ENCODE peak calls at places on chromosomes 2 and 18, in seven cellular contexts. U is colonic mucosa, W is Panc1, L is HCT116, F is spleen, T is PC-9, I is right cardiac atrium. O is an unnamed sample.
A peak's percentile ranks its signal among the peaks of the same experiment; 100 is the strongest.

GRCh38 chr18:54947115-54947514 is 12.1 kb downstream of the CCDC68 start:
- DNase-seq in U (peak; percentile 63), T (no peak), F (no peak), L (no peak), W (no peak), I (peak; percentile 54), O (no peak)

GRCh38 chr2:54666131-54666637 is 57.3 kb upstream of the EML6 start:
- DNase-seq in W (no peak), F (no peak), L (no peak), U (no peak), T (peak; percentile 13), I (no peak), O (no peak)

GRCh38 chr2:130349174-130349573 is 6.5 kb downstream of the IMP4 start:
- DNase-seq in U (no peak), I (no peak), L (no peak), W (no peak), F (no peak), T (no peak), O (no peak)

GRCh38 chr2:173872714-173873113 is 92.5 kb downstream of the SP3 start:
- DNase-seq in U (peak; percentile 30), F (no peak), T (peak; percentile 64), L (no peak), I (no peak), W (no peak), O (peak; percentile 62)

GRCh38 chr2:133218204-133218603 is 350.1 kb downstream of the NCKAP5 start:
- DNase-seq in F (no peak), I (no peak), T (no peak), L (no peak), W (no peak), U (no peak), O (no peak)

GRCh38 chr2:120540719-120541552 is 194.7 kb upstream of the GLI2 start:
- DNase-seq in F (no peak), T (peak; percentile 19), I (peak; percentile 40), L (no peak), W (no peak), U (no peak), O (no peak)

GRCh38 chr2:174224125-174224524 is 24.2 kb downstream of the OLA1 start:
- DNase-seq in I (no peak), U (no peak), T (no peak), W (no peak), L (no peak), F (no peak), O (no peak)

GRCh38 chr18:47964086-47964485 is 33.6 kb upstream of the SMAD2 start:
- DNase-seq in F (no peak), L (no peak), W (no peak), I (no peak), T (no peak), U (no peak), O (no peak)

GRCh38 chr2:217393585-217394032 is 533.7 kb upstream of the TNP1 start:
- DNase-seq in T (no peak), F (no peak), U (peak; percentile 45), L (no peak), I (peak; percentile 84), W (no peak), O (no peak)

GRCh38 chr2:126792993-126793392 is 105.7 kb upstream of the TEX51 start:
- DNase-seq in W (no peak), L (no peak), T (no peak), I (no peak), U (no peak), F (peak; percentile 40), O (no peak)

GRCh38 chr2:221530653-221531037 is 41.5 kb downstream of the EPHA4 start:
- DNase-seq in T (no peak), L (no peak), W (no peak), F (no peak), I (no peak), U (no peak), O (no peak)

GRCh38 chr2:221451836-221452774 is 120.0 kb downstream of the EPHA4 start:
- DNase-seq in W (no peak), L (no peak), T (no peak), U (no peak), I (no peak), F (no peak), O (no peak)

GRCh38 chr18:52716926-52717325 is 376.9 kb downstream of the DCC start:
- DNase-seq in L (no peak), I (no peak), U (peak; percentile 54), W (no peak), F (no peak), T (peak; percentile 0), O (peak; percentile 32)

GRCh38 chr18:3248670-3249359 is 1.2 kb downstream of the MYL12A start:
- DNase-seq in U (peak; percentile 72), W (no peak), L (no peak), I (no peak), T (no peak), F (no peak), O (peak; percentile 23)

GRCh38 chr2:120362926-120363325 is 17.0 kb downstream of the INHBB start:
- DNase-seq in T (no peak), W (no peak), F (no peak), L (no peak), I (no peak), U (no peak), O (no peak)

GRCh38 chr2:102100371-102101096 is 42.0 kb upstream of the IL1R1 start:
- DNase-seq in U (no peak), F (no peak), W (no peak), I (no peak), L (no peak), T (peak; percentile 24), O (peak; percentile 52)

GRCh38 chr2:106085441-106085911 is 108.6 kb downstream of the UXS1 start:
- DNase-seq in U (peak; percentile 50), F (no peak), T (no peak), W (no peak), I (peak; percentile 69), L (no peak), O (no peak)

GRCh38 chr2:120860579-120860922 is 124.9 kb downstream of the GLI2 start:
- DNase-seq in I (no peak), L (no peak), W (no peak), T (no peak), U (no peak), F (peak; percentile 32), O (no peak)

DNA sequence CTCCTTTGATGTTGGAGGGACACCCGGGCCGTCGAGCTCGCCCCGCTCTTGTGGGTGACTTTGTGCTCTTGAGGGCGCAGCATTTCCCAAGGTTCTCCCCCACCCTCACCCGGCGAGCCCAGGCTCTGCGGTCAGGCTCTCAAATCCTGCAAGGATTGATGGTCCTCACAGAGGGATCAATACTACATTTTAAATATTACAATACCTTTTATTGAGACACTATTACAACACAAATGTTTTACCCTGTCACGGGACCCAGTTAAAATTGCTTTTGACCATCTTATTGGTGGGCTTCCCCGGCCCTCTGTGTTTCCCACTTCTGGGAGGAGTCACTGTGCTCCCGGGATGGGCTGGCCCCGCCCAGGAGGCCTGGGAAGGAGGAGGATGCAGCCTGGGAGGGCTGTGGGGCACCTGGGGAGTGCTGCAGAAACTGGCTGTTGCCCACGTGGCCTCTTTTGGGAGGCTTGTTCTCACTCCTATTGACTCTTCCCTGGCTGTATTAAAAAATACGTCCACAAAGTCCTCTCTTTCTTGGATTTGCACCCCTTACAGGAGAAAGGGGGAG is 222.7 kb downstream of the INSIG2 start:
- DNase-seq in U (peak; percentile 25), W (no peak), L (no peak), I (no peak), F (no peak), T (no peak), O (no peak)
- H3K4me3 ChIP-seq in U (peak overlapping the region; percentile 52), W (peak overlapping the region; percentile 51), L (no peak overlapping the region), I (peak overlapping the region; percentile 91), F (peak overlapping the region; percentile 51), T (peak overlapping the region; percentile 50), O (peak overlapping the region; percentile 43)

GRCh38 chr2:147521936-147522335 is 322.9 kb upstream of the ACVR2A start:
- DNase-seq in I (no peak), W (no peak), L (no peak), U (no peak), F (no peak), T (no peak), O (no peak)
- H3K4me1 ChIP-seq in I (no peaks in the 10 kb centered on the region), W (no peaks in the 10 kb centered on the region), L (no peaks in the 10 kb centered on the region), U (no peaks in the 10 kb centered on the region), F (peaks cover 6% of the 10 kb centered on the region), T (no peaks in the 10 kb centered on the region), O (no peaks in the 10 kb centered on the region)

GRCh38 chr2:72103690-72104089 is 44.0 kb downstream of the CYP26B1 start:
- DNase-seq in U (peak; percentile 1), T (no peak), I (no peak), W (no peak), F (no peak), L (no peak), O (no peak)
- H3K27me3 ChIP-seq in U (no peaks in the 10 kb centered on the region), T (no peaks in the 10 kb centered on the region), I (no peaks in the 10 kb centered on the region), W (peaks cover 24% of the 10 kb centered on the region), F (no peaks in the 10 kb centered on the region), L (no peaks in the 10 kb centered on the region), O (no peaks in the 10 kb centered on the region)

GRCh38 chr2:144078091-144078490 is 441.8 kb downstream of the ZEB2 start:
- DNase-seq in U (no peak), F (no peak), T (no peak), L (no peak), I (no peak), W (no peak), O (no peak)
- H3K4me3 ChIP-seq in U (no peak overlapping the region), F (no peak overlapping the region), T (no peak overlapping the region), L (no peak overlapping the region), I (no peak overlapping the region), W (no peak overlapping the region), O (no peak overlapping the region)

DNA sequence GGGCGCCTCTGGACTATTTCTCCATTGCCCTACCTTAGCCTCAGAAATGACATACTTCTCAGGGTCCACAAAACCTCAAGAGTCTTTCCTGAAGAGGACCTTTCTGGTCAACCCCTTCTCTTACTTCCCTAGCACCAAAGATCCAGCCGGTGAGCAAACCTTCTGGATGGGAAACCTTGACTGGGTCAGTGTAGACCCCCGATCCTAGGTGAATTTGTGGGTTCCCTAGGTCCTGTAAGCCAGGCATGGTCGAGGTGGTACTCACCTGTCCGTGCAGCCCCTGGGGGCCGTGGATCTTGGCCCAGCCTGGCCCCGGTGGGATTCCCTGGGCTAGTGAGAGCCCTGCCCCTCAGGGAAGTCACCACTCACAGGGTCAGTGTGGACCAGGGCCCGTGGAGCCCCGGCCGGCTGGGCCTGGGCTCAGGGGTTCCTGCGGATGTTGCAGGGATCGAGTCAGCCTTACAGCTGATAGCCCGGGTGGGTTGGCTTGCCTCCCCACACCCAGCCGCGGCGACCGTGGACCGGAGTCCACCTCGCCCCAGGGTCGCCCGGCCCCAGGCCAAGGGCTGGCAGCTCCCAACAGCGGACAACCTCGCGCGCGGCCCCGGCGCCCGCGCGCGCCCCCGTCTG is 576 bp downstream of the ATG9A start:
- DNase-seq in W (no peak), T (no peak), U (no peak), L (no peak), F (peak; percentile 94), I (no peak), O (no peak)
- H3K4me1 ChIP-seq in W (peaks cover 8% of the 10 kb centered on the region), T (peaks cover 16% of the 10 kb centered on the region), U (peaks cover 7% of the 10 kb centered on the region), L (peaks cover 18% of the 10 kb centered on the region), F (peaks cover 77% of the 10 kb centered on the region), I (peaks cover 9% of the 10 kb centered on the region), O (peaks cover 4% of the 10 kb centered on the region)

O was measured in Caco-2.